ENCODE peak calls at places on chromosome 1, in ten cellular contexts. Z, U, Y, J, H, F, X, D, R and E are unnamed samples.

GRCh38 chr1:170388489-170388888 is 143.5 kb upstream of the GORAB start:
- DNase-seq in F (no peak), R (no peak), U (no peak), H (no peak), Z (no peak), X (peak), D (no peak), J (no peak), Y (peak), E (no peak)

GRCh38 chr1:50493710-50494109 is 70.5 kb upstream of the DMRTA2 start:
- DNase-seq in J (no peak), D (no peak), F (no peak), Y (no peak), Z (no peak), H (no peak), X (no peak), U (no peak), R (no peak), E (no peak)

GRCh38 chr1:212035835-212036605 is 472 bp downstream of the DTL start:
- DNase-seq in F (no peak), X (no peak), J (peak), H (no peak), D (no peak), U (no peak), Y (no peak), Z (no peak), R (no peak), E (no peak)

GRCh38 chr1:170213598-170213997 is 67.8 kb downstream of the NTMT2 start:
- DNase-seq in F (no peak), X (no peak), R (no peak), H (no peak), U (no peak), D (no peak), J (no peak), Z (no peak), Y (no peak), E (peak)

GRCh38 chr1:2989976-2990375 is 31.3 kb upstream of the ACTRT2 start:
- DNase-seq in Y (no peak), H (no peak), F (no peak), R (no peak), U (no peak), J (no peak), D (no peak), Z (no peak), X (no peak), E (no peak)

GRCh38 chr1:197302775-197303174 is 34.7 kb downstream of the CRB1 start:
- DNase-seq in Z (no peak), J (no peak), X (no peak), D (peak), Y (no peak), R (no peak), H (no peak), F (no peak), U (no peak), E (no peak)

GRCh38 chr1:89836997-89837909 is 16.4 kb downstream of the LRRC8D start:
- DNase-seq in H (no peak), R (no peak), F (peak), Y (no peak), X (no peak), U (no peak), Z (no peak), D (no peak), J (no peak), E (no peak)

GRCh38 chr1:32939655-32940371 is 24.8 kb downstream of the RNF19B start:
- DNase-seq in Y (peak), F (no peak), R (no peak), Z (peak), D (peak), U (no peak), J (no peak), X (peak), H (no peak), E (peak)

GRCh38 chr1:182163821-182164223 is 102.3 kb upstream of the ZNF648 start:
- DNase-seq in D (peak), H (no peak), X (no peak), F (peak), Y (peak), J (no peak), Z (peak), R (no peak), U (peak), E (peak)

GRCh38 chr1:20029178-20029912 is 40.6 kb upstream of the PLA2G5 start:
- DNase-seq in F (no peak), Z (no peak), Y (no peak), X (no peak), U (no peak), H (no peak), R (no peak), J (no peak), D (no peak), E (peak)

GRCh38 chr1:115068780-115069179 is 20.5 kb downstream of the TSPAN2 start:
- DNase-seq in U (no peak), F (no peak), H (no peak), Y (no peak), D (no peak), R (no peak), X (peak), Z (no peak), J (no peak), E (no peak)

GRCh38 chr1:52368383-52369172 is 2.6 kb upstream of the CC2D1B start:
- DNase-seq in X (peak), Y (peak), H (peak), U (peak), F (peak), Z (peak), D (peak), J (peak), R (peak), E (peak)

GRCh38 chr1:37323486-37324377 is 150.6 kb upstream of the ZC3H12A start:
- DNase-seq in R (no peak), F (peak), Y (no peak), Z (peak), J (peak), D (no peak), X (peak), U (no peak), H (no peak), E (no peak)

GRCh38 chr1:156002182-156002911 is 18.4 kb downstream of the SSR2 start:
- DNase-seq in R (no peak), Y (no peak), D (no peak), Z (no peak), J (no peak), U (no peak), F (no peak), H (no peak), X (no peak), E (no peak)